ENCODE peak calls at places on chromosomes 11 and 22, in seven cellular contexts. O is GM12865, V is AG04450, W is transverse colon, U is progenitor cell of endocrine pancreas, N is neural crest cell, E is Caco-2. P is an unnamed sample.

GRCh38 chr11:45097721-45098493 is 48.5 kb upstream of the PRDM11 start:
- DNase-seq in W (peak), E (peak), O (peak), U (peak), V (no peak), N (peak), P (peak)

GRCh38 chr11:35623708-35624168 is 5.5 kb downstream of the FJX1 start:
- DNase-seq in E (no peak), N (no peak), V (peak), W (no peak), U (no peak), O (no peak), P (no peak)

GRCh38 chr11:91664521-91664920 is 560.1 kb upstream of the FAT3 start:
- DNase-seq in W (no peak), V (no peak), U (no peak), E (no peak), N (no peak), O (no peak), P (no peak)

GRCh38 chr11:86758171-86758570 is 42.2 kb upstream of the PRSS23 start:
- DNase-seq in V (no peak), N (no peak), U (no peak), W (no peak), E (no peak), O (no peak), P (no peak)

GRCh38 chr11:46659908-46660307 is 40.5 kb downstream of the ARHGAP1 start:
- DNase-seq in U (no peak), N (no peak), E (no peak), W (no peak), V (peak), O (no peak), P (no peak)

GRCh38 chr11:30488304-30488998 is 97.7 kb downstream of the MPPED2 start:
- DNase-seq in W (peak), U (no peak), O (no peak), E (no peak), N (no peak), V (peak), P (no peak)

GRCh38 chr22:26968873-26969272 is 311.5 kb downstream of the MIAT start:
- DNase-seq in O (no peak), N (no peak), E (no peak), V (no peak), W (no peak), U (no peak), P (no peak)

GRCh38 chr11:117835576-117835975 is 11.0 kb upstream of the FXYD2 start:
- DNase-seq in U (no peak), O (no peak), N (no peak), V (no peak), E (no peak), W (no peak), P (no peak)

GRCh38 chr11:8794677-8795103 is 112.1 kb downstream of the RPL27A start:
- DNase-seq in W (peak), N (no peak), V (no peak), E (peak), O (no peak), U (peak), P (no peak)

GRCh38 chr22:46062971-46063631 is 86.1 kb upstream of the WNT7B start:
- DNase-seq in O (no peak), U (no peak), E (peak), W (peak), N (no peak), V (no peak), P (no peak)

GRCh38 chr11:128634395-128634794 is 47.0 kb upstream of the ETS1 start:
- DNase-seq in E (no peak), N (no peak), W (no peak), U (no peak), V (no peak), O (no peak), P (no peak)

GRCh38 chr11:126485021-126485781 is 129.7 kb downstream of the ST3GAL4 start:
- DNase-seq in U (no peak), O (peak), N (no peak), E (no peak), W (no peak), V (peak), P (no peak)
- TF ChIP-seq CTCF in U (no peak), O (no peak), N (no peak), E (no peak), W (no peak), V (peak), P (peak)

DNA sequence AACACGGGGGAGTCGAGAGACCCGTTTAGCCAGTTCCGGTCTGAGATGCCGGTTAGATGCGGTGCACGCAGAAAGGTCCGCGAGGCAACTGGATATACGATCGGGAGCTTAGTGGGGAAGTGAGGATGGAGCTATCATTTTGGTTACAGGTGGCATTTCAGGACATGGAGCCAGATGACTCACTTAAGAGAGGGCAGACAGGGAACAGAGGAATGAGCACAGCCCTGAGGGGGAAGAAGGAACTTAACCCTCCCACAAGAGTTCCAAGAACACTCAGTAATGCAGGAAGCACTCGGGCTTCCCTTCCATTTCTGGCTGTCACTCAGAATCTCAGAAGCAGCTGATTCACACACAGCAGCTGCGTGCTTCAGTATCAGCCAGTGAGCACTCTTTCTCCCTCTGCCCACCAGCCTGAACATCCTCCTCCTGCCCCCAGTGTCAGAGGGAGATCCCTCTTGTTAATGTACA is 34.9 kb downstream of the EFCAB6 start:
- DNase-seq in U (no peak), E (no peak), N (no peak), V (peak), O (no peak), W (no peak), P (no peak)
- TF ChIP-seq CTCF in U (no peak), E (no peak), N (no peak), V (no peak), O (no peak), W (no peak), P (no peak)

GRCh38 chr11:61277186-61277972 is 17.7 kb downstream of the VWCE start:
- DNase-seq in O (no peak), E (no peak), U (no peak), W (no peak), N (no peak), V (no peak), P (no peak)

GRCh38 chr11:61281581-61282250 is 13.4 kb downstream of the VWCE start:
- DNase-seq in O (peak), N (peak), V (no peak), W (peak), E (no peak), U (peak), P (no peak)

GRCh38 chr11:61277973-61278565 is 17.0 kb downstream of the VWCE start:
- DNase-seq in N (no peak), E (no peak), U (no peak), V (no peak), W (no peak), O (no peak), P (no peak)

GRCh38 chr11:61280883-61281580 is 14.1 kb downstream of the VWCE start:
- DNase-seq in O (no peak), U (no peak), V (no peak), E (no peak), N (no peak), W (no peak), P (no peak)

DNA sequence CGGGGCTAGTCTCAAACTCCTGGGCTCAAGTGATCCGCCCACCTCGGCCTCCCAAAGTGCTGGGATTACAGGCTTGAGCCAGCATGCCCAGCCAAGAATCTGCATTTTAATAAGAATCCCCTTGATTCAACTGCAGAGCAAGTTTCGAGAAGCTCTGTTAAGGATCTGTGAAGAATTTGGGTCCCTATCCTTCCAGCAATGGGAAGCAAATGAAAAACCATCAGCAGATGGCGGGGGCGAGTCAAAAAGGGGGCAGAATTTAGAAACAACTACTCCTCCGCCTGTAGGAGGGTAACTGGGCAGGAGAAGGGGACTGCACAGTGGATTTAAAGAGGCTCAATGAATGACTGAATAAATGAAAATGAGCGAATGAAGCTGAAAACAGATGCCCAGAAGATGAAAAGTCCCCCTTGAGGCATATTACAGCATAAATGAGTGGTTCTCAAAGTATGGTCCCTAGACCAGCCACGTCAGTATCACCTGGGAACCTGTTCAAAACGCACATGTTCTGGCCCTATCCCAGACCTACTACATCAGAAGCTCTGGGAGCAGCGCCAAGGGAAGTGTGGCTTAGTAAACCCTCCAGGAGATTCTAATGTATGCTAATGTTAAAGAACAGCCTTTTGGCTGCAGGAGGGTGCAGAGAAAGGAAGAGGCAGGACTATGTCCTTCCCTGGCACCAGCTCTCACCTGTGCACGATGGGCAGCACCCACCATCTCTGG is 15.0 kb downstream of the VWCE start:
- DNase-seq in E (no peak), V (no peak), O (no peak), U (no peak), N (no peak), W (no peak), P (no peak)
- TF ChIP-seq CTCF in E (peak), V (no peak), O (no peak), U (no peak), N (no peak), W (no peak), P (no peak)

GRCh38 chr11:82225930-82226329 is 507.7 kb downstream of the FAM181B start:
- DNase-seq in N (no peak), E (no peak), U (no peak), W (no peak), V (no peak), O (no peak), P (no peak)
- TF ChIP-seq CTCF in N (no peak), E (no peak), U (no peak), W (no peak), V (no peak), O (no peak), P (no peak)

GRCh38 chr11:76115555-76115954 is 90.7 kb downstream of the WNT11 start:
- DNase-seq in V (no peak), U (no peak), N (no peak), O (no peak), W (no peak), E (no peak), P (no peak)

GRCh38 chr11:76123243-76123642 is 83.1 kb downstream of the WNT11 start:
- DNase-seq in U (no peak), V (no peak), N (no peak), W (no peak), O (no peak), E (no peak), P (no peak)

GRCh38 chr11:76119779-76120178 is 86.5 kb downstream of the WNT11 start:
- DNase-seq in U (no peak), W (no peak), V (no peak), N (no peak), E (no peak), O (no peak), P (no peak)

GRCh38 chr11:76120513-76121081 is 85.7 kb downstream of the WNT11 start:
- DNase-seq in U (no peak), O (no peak), N (no peak), V (no peak), E (no peak), W (peak), P (no peak)

DNA sequence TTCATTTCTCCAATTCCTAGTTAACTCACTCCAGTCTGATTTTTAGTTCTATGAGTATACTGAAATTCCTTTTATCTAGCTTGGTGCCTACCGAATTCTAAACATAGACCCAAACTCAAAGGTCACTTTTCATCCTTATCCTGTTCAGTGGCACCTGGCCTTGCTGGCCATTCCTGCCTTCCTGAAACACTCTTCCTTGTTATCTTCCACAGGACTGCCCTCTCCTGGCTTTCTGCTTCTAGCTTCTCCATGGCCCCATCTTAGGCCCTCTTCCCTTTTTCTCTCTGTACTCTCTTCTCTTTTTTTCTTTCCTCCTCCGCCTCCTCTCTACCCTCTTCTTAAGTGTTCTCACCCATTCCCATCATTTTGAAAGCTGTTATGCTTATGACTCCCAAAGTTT is 87.3 kb downstream of the WNT11 start:
- DNase-seq in U (no peak), N (no peak), O (no peak), E (no peak), W (no peak), V (no peak), P (no peak)
- TF ChIP-seq CTCF in U (no peak), N (no peak), O (no peak), E (no peak), W (no peak), V (no peak), P (no peak)

DNA sequence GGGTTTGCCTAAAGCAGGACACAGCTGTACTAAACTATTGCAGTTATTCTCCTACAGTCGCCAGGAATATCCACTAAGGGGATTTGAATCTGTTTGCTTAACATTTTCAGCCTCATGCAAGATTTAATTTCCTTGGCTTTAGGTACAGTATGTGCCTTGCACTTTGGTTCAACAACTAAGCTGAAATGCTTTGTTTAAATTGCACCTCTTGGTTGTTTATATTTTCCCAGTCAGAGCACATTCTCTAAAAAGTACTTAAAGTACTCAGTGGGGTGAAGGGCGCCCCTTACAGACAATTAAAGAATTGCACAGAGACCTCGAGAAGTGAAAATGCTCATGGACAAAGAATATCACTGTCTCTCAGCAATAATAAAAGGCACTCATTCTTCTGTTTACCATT is 107.8 kb upstream of the MTNR1B start:
- DNase-seq in O (no peak), V (no peak), W (no peak), U (no peak), E (no peak), N (no peak), P (no peak)
- TF ChIP-seq CTCF in O (no peak), V (no peak), W (no peak), U (no peak), E (no peak), N (peak), P (peak)